ENCODE peak calls at places on chromosome 4, in six cellular contexts. V is mesenchymal stem cell, M is IMR-90, O is mesendoderm, S is trophoblast cell, W is H1. K is an unnamed sample.

GRCh38 chr4:137545461-137545861 is 13.2 kb upstream of the PCDH18 start:
- DNase-seq in M (peak; percentile 94), S (peak; percentile 13), V (peak; percentile 95), W (no peak), O (peak; percentile 77), K (no peak)

GRCh38 chr4:1206299-1207156 is 34.1 kb upstream of the SPON2 start:
- DNase-seq in S (no peak), O (no peak), W (no peak), M (no peak), V (no peak), K (no peak)

GRCh38 chr4:131441004-131441688 is 1707.9 kb upstream of the PCDH10 start:
- DNase-seq in M (no peak), S (no peak), W (no peak), O (no peak), V (no peak), K (no peak)

GRCh38 chr4:67608047-67608446 is 49.5 kb downstream of the STAP1 start:
- DNase-seq in S (no peak), W (no peak), O (no peak), M (no peak), V (no peak), K (no peak)

GRCh38 chr4:176563591-176563990 is 229.1 kb downstream of the VEGFC start:
- DNase-seq in M (peak; percentile 33), V (peak; percentile 28), O (no peak), W (no peak), S (no peak), K (no peak)

GRCh38 chr4:128427832-128428366 is 140.3 kb upstream of the PGRMC2 start:
- DNase-seq in V (peak; percentile 41), M (peak; percentile 68), S (peak; percentile 95), W (no peak), O (peak; percentile 26), K (no peak)

GRCh38 chr4:85869156-85869555 is 394.2 kb downstream of the ARHGAP24 start:
- DNase-seq in M (no peak), W (no peak), S (no peak), V (no peak), O (peak; percentile 24), K (no peak)

GRCh38 chr4:125956281-125956680 is 641.5 kb downstream of the FAT4 start:
- DNase-seq in S (no peak), V (no peak), O (no peak), M (no peak), W (no peak), K (no peak)

GRCh38 chr4:54954656-54955388 is 170.6 kb downstream of the KDR start:
- DNase-seq in M (no peak), V (no peak), W (no peak), S (no peak), O (no peak), K (no peak)

GRCh38 chr4:169975837-169976796 is 50.1 kb downstream of the MFAP3L start:
- DNase-seq in W (no peak), O (no peak), M (no peak), S (no peak), V (no peak), K (no peak)

GRCh38 chr4:20512053-20512810 is 188.0 kb upstream of the PACRGL start:
- DNase-seq in S (no peak), O (no peak), M (no peak), W (no peak), V (no peak), K (no peak)

GRCh38 chr4:174136013-174136412 is 147.5 kb downstream of the FBXO8 start:
- DNase-seq in M (no peak), V (peak; percentile 59), O (peak; percentile 31), W (no peak), S (no peak), K (peak; percentile 23)

GRCh38 chr4:38149472-38149871 is 189.3 kb downstream of the PTTG2 start:
- DNase-seq in W (no peak), M (no peak), O (no peak), V (peak; percentile 52), S (no peak), K (no peak)

DNA sequence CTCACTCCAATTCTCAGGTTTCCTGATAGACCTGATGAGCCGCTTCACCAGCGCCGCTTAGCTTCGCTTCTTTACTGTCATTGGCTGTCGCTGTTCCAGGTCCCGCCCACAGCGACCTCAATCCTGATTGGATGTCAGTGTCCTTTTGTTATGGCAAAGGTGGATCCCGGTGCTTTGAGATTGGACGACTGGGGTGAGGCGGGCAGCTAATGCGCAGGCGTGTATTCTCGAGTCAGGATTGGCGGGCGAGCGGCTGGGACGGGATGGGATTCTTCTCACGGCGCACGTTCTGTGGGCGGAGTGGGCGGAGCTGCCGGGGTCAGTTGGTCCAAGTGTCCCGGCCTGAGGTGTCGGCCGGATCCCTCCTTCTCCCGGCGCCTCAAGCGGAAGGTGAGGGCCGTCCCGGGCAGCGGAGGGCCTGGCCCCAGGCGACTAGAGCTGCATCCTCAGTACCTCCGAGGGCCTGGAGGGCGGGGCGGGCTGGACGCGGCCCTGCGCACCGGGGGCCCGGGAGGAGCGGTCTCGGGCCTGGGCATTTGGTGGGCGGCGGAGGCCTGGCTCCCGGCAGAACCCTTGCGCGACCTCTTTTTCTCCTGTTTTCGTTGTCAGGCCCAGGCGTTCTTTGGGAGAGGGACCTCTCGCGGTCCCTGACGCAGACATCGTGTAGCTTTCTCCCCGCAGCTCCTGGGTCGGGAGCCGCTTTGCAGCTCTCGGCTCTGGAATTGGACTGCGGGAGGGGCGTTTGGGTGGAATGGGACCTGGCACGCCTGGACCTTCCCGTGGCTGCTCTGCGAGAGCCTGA is at the start of gene SCOC:
- DNase-seq in W (peak; percentile 99), S (peak; percentile 100), O (peak; percentile 100), V (peak; percentile 99), M (peak; percentile 99), K (peak; percentile 99)
- H3K18ac ChIP-seq in W (peak within 1 kb of the TSS; percentile 64), S (peak within 1 kb of the TSS; percentile 23), O (peak within 1 kb of the TSS; percentile 1), V (peak within 1 kb of the TSS; percentile 63), M (peak within 1 kb of the TSS; percentile 20), K (peak within 1 kb of the TSS; percentile 97)

DNA sequence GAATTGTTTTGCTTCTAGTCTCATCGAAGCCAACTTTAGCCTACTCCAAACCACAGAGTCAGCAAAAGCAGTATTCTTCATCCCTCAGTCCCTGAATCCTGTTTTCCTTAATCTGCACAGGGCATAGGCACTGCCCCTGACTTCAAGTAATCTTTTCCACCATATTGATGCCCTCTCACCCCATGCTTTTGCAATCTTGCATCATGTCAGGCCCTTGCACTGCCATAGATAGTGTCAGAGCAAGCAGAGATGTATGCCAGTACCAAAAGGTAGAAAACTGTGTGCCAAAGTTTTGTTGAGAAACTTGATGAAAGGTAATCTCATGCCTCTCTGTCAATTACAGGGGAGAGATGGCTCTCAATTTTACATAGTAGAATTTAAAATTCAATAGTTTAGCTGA is 131.1 kb downstream of the CFAP299 start:
- DNase-seq in V (no peak), M (no peak), W (no peak), S (no peak), O (no peak), K (no peak)
- H3K4me3 ChIP-seq in V (no peak overlapping the region), M (no peak overlapping the region), W (no peak overlapping the region), S (no peak overlapping the region), O (no peak overlapping the region), K (no peak overlapping the region)

GRCh38 chr4:186102931-186103330 is 1.6 kb upstream of the FAM149A start:
- DNase-seq in O (no peak), V (no peak), M (no peak), S (no peak), W (no peak), K (no peak)

GRCh38 chr4:186105721-186106335 is 1.3 kb downstream of the FAM149A start:
- DNase-seq in W (no peak), S (no peak), V (peak; percentile 51), M (no peak), O (peak; percentile 79), K (no peak)

GRCh38 chr4:186104114-186104894 is at the start of gene FAM149A:
- DNase-seq in W (no peak), S (no peak), M (no peak), O (peak; percentile 34), V (no peak), K (no peak)

GRCh38 chr4:186108391-186108790 is 3.9 kb downstream of the FAM149A start:
- DNase-seq in W (no peak), V (no peak), O (no peak), M (no peak), S (no peak), K (peak; percentile 23)

GRCh38 chr4:186104895-186105720 is 604 bp downstream of the FAM149A start:
- DNase-seq in O (peak; percentile 40), W (no peak), S (no peak), M (no peak), V (peak; percentile 25), K (no peak)
- H3K18ac ChIP-seq in O (peak overlapping the region; percentile 43), W (no peak overlapping the region), S (no peak overlapping the region), M (no peak overlapping the region), V (no peak overlapping the region), K (peak overlapping the region; percentile 81)

GRCh38 chr4:133148690-133149363 is at the start of gene PCDH10:
- DNase-seq in V (peak; percentile 96), O (peak; percentile 98), M (peak; percentile 87), W (peak; percentile 88), S (peak; percentile 71), K (peak; percentile 91)
- H3K4me3 ChIP-seq in V (peak within 1 kb of the TSS; percentile 85), O (peak within 1 kb of the TSS; percentile 64), M (peak within 1 kb of the TSS; percentile 50), W (peak within 1 kb of the TSS; percentile 67), S (peak within 1 kb of the TSS; percentile 74), K (peak within 1 kb of the TSS; percentile 84)

DNA sequence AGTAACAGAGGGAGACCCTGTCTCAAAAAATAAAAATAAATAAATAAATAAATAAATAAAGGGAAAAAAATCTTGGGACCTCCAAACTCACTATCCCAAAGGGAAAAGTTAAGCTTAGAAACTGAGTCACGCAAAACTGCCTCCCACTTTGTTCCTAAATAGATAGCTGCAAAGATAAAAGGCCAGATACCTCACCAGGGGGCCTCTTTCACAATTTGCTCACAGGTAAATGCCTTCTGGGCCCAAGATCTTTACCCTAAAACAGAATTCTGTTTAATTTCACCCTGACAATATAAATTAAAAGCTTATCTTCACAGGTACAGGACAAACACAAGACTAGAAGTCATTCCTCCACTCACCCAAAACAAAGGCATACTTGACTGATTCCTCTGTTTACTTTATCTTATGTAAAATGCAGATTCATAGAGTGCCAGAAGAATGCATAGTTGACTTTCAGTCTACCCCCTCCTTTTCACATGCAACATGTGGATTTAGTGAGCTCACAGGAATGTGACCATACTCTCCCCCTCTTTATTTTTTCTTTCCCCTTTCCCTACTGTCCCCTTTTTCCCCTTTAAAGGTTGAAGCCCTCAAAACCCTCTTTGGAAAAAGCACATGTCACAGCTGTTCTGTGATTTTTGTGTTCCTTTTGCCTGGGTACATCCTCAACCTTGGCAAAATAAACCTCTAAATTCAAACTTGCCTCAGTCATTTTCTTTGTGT is 23.4 kb downstream of the ELF2 start:
- DNase-seq in M (peak; percentile 57), V (no peak), S (peak; percentile 15), O (peak; percentile 92), W (no peak), K (no peak)
- H3K18ac ChIP-seq in M (no peak overlapping the region), V (no peak overlapping the region), S (no peak overlapping the region), O (peak overlapping the region; percentile 94), W (no peak overlapping the region), K (no peak overlapping the region)

DNA sequence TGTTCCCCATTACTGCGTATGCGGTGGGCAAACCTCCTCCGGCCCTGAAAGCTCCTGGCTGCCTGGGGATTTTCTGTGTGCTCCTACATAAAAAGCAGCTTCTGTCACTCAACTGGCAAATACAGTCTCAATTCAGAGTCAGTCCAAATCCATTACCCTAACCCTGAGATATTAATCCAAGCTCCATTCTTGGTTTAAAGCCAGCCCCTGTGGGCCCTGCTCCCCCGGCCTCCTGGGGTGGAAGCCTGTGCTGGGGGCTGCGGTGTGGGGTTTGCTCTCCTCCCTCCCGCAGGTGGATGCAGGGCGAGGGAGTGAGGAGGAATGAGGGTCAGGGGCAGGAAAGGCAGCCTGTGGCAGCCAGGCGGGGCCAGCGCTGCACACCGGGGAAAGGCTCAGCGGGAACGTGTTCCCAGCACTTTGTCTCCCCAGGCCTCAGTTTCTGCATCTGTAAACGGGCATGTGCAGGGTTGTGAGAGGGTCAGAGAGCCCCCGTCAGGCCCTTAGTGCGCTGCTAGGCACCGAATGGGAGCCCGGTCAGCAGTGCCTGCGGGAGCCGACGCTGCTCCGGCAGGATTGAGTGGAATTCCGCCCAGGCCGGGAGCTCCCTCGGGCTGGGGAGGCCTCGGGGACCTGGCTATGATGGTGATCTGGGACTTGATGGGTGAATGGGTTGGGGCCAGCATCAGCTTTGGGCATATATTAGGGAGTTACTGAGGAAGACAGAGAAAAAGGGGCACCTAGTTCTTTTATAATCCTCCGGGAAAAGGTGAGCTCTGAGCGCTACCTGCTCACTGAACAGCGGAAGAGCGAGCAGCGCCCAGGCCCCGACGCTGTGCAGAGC is 6.3 kb upstream of the RGS12 start:
- DNase-seq in O (no peak), W (no peak), V (no peak), M (no peak), S (peak; percentile 8), K (no peak)
- H3K4me3 ChIP-seq in O (no peak overlapping the region), W (no peak overlapping the region), V (no peak overlapping the region), M (no peak overlapping the region), S (no peak overlapping the region), K (no peak overlapping the region)

K was measured in neuronal stem cell.